ENCODE peak calls at places on chromosomes 16 and 17, in eight cellular contexts. One of them, this sample, is unnamed.

GRCh38 chr16:72426416-72426815 is 254.5 kb upstream of the PMFBP1 start:
- DNase-seq in upper lobe of right lung: no peak
- DNase-seq in GM23248: no peak
- DNase-seq in stomach: no peak
- DNase-seq in cardiac muscle cell: no peak
- DNase-seq in fibroblast of lung: no peak
- DNase-seq in MM.1S: no peak
- DNase-seq in pancreas: no peak
- DNase-seq in this sample: no peak

GRCh38 chr17:21523482-21524210 is 147.5 kb downstream of the KCNJ12 start:
- DNase-seq in upper lobe of right lung: no peak
- DNase-seq in GM23248: no peak
- DNase-seq in stomach: no peak
- DNase-seq in cardiac muscle cell: peak; percentile 12
- DNase-seq in fibroblast of lung: no peak
- DNase-seq in MM.1S: no peak
- DNase-seq in pancreas: no peak
- DNase-seq in this sample: no peak

GRCh38 chr17:17353625-17354484 is 50.7 kb downstream of the NT5M start:
- DNase-seq in upper lobe of right lung: peak; percentile 57
- DNase-seq in GM23248: no peak
- DNase-seq in stomach: no peak
- DNase-seq in cardiac muscle cell: no peak
- DNase-seq in fibroblast of lung: no peak
- DNase-seq in MM.1S: no peak
- DNase-seq in pancreas: peak; percentile 67
- DNase-seq in this sample: no peak

GRCh38 chr17:38416840-38417209 is 11.4 kb upstream of the ARHGAP23 start:
- DNase-seq in upper lobe of right lung: peak; percentile 76
- DNase-seq in GM23248: no peak
- DNase-seq in stomach: no peak
- DNase-seq in cardiac muscle cell: no peak
- DNase-seq in fibroblast of lung: no peak
- DNase-seq in MM.1S: no peak
- DNase-seq in pancreas: no peak
- DNase-seq in this sample: no peak

GRCh38 chr16:48291303-48291702 is 44.0 kb upstream of the ABCC11 start:
- DNase-seq in upper lobe of right lung: no peak
- DNase-seq in GM23248: peak; percentile 28
- DNase-seq in stomach: no peak
- DNase-seq in cardiac muscle cell: no peak
- DNase-seq in fibroblast of lung: no peak
- DNase-seq in MM.1S: no peak
- DNase-seq in pancreas: no peak
- DNase-seq in this sample: no peak

GRCh38 chr16:78882150-78882549 is 718.4 kb downstream of the MAF start:
- DNase-seq in upper lobe of right lung: no peak
- DNase-seq in GM23248: no peak
- DNase-seq in stomach: no peak
- DNase-seq in cardiac muscle cell: no peak
- DNase-seq in fibroblast of lung: no peak
- DNase-seq in MM.1S: no peak
- DNase-seq in pancreas: no peak
- DNase-seq in this sample: no peak

GRCh38 chr16:22296225-22297113 is 740 bp upstream of the POLR3E start:
- DNase-seq in upper lobe of right lung: no peak
- DNase-seq in GM23248: peak; percentile 39
- DNase-seq in stomach: no peak
- DNase-seq in cardiac muscle cell: no peak
- DNase-seq in fibroblast of lung: peak; percentile 17
- DNase-seq in MM.1S: peak; percentile 24
- DNase-seq in pancreas: no peak
- DNase-seq in this sample: no peak

GRCh38 chr16:10694306-10694705 is 424 bp downstream of the TEKT5 start:
- DNase-seq in upper lobe of right lung: peak; percentile 60
- DNase-seq in GM23248: no peak
- DNase-seq in stomach: no peak
- DNase-seq in cardiac muscle cell: no peak
- DNase-seq in fibroblast of lung: no peak
- DNase-seq in MM.1S: no peak
- DNase-seq in pancreas: no peak
- DNase-seq in this sample: no peak

GRCh38 chr17:39872700-39873099 is 4.7 kb downstream of the ZPBP2 start:
- DNase-seq in upper lobe of right lung: no peak
- DNase-seq in GM23248: peak; percentile 78
- DNase-seq in stomach: no peak
- DNase-seq in cardiac muscle cell: no peak
- DNase-seq in fibroblast of lung: peak; percentile 33
- DNase-seq in MM.1S: peak; percentile 32
- DNase-seq in pancreas: no peak
- DNase-seq in this sample: no peak

GRCh38 chr16:71626018-71626857 is at the start of gene MARVELD3:
- DNase-seq in upper lobe of right lung: peak; percentile 93
- DNase-seq in GM23248: peak; percentile 14
- DNase-seq in stomach: peak; percentile 93
- DNase-seq in cardiac muscle cell: peak; percentile 24
- DNase-seq in fibroblast of lung: no peak
- DNase-seq in MM.1S: peak; percentile 78
- DNase-seq in pancreas: peak; percentile 99
- DNase-seq in this sample: no peak

GRCh38 chr17:77889135-77889505 is 69.4 kb upstream of the TNRC6C start:
- DNase-seq in upper lobe of right lung: peak; percentile 30
- DNase-seq in GM23248: no peak
- DNase-seq in stomach: no peak
- DNase-seq in cardiac muscle cell: no peak
- DNase-seq in fibroblast of lung: no peak
- DNase-seq in MM.1S: no peak
- DNase-seq in pancreas: no peak
- DNase-seq in this sample: no peak

GRCh38 chr16:79644977-79645667 is 44.6 kb upstream of the MAF start:
- DNase-seq in upper lobe of right lung: no peak
- DNase-seq in GM23248: no peak
- DNase-seq in stomach: no peak
- DNase-seq in cardiac muscle cell: no peak
- DNase-seq in fibroblast of lung: no peak
- DNase-seq in MM.1S: no peak
- DNase-seq in pancreas: no peak
- DNase-seq in this sample: no peak

GRCh38 chr17:50133028-50133768 is 3.2 kb upstream of the SAMD14 start:
- DNase-seq in upper lobe of right lung: peak; percentile 65
- DNase-seq in GM23248: peak; percentile 82
- DNase-seq in stomach: no peak
- DNase-seq in cardiac muscle cell: no peak
- DNase-seq in fibroblast of lung: peak; percentile 48
- DNase-seq in MM.1S: no peak
- DNase-seq in pancreas: no peak
- DNase-seq in this sample: no peak

GRCh38 chr16:10940501-10941079 is 1.7 kb downstream of the DEXI start:
- DNase-seq in upper lobe of right lung: peak; percentile 65
- DNase-seq in GM23248: peak; percentile 53
- DNase-seq in stomach: no peak
- DNase-seq in cardiac muscle cell: no peak
- DNase-seq in fibroblast of lung: no peak
- DNase-seq in MM.1S: peak; percentile 59
- DNase-seq in pancreas: no peak
- DNase-seq in this sample: no peak

GRCh38 chr17:310111-311010 is 42.2 kb downstream of the RPH3AL start:
- DNase-seq in upper lobe of right lung: peak; percentile 59
- DNase-seq in GM23248: no peak
- DNase-seq in stomach: no peak
- DNase-seq in cardiac muscle cell: no peak
- DNase-seq in fibroblast of lung: no peak
- DNase-seq in MM.1S: no peak
- DNase-seq in pancreas: peak; percentile 57
- DNase-seq in this sample: no peak

GRCh38 chr16:4273858-4274291 is 1.1 kb upstream of the TFAP4 start:
- DNase-seq in upper lobe of right lung: peak; percentile 87
- DNase-seq in GM23248: peak; percentile 49
- DNase-seq in stomach: peak; percentile 62
- DNase-seq in cardiac muscle cell: peak; percentile 61
- DNase-seq in fibroblast of lung: peak; percentile 47
- DNase-seq in MM.1S: peak; percentile 64
- DNase-seq in pancreas: peak; percentile 83
- DNase-seq in this sample: peak; percentile 30

GRCh38 chr17:56121661-56122060 is 31.6 kb upstream of the ANKFN1 start:
- DNase-seq in upper lobe of right lung: no peak
- DNase-seq in GM23248: peak; percentile 34
- DNase-seq in stomach: no peak
- DNase-seq in cardiac muscle cell: no peak
- DNase-seq in fibroblast of lung: no peak
- DNase-seq in MM.1S: no peak
- DNase-seq in pancreas: no peak
- DNase-seq in this sample: no peak

GRCh38 chr17:46061435-46061834 is 62.4 kb downstream of the STH start:
- DNase-seq in upper lobe of right lung: no peak
- DNase-seq in GM23248: peak; percentile 45
- DNase-seq in stomach: no peak
- DNase-seq in cardiac muscle cell: no peak
- DNase-seq in fibroblast of lung: peak; percentile 31
- DNase-seq in MM.1S: no peak
- DNase-seq in pancreas: no peak
- DNase-seq in this sample: no peak

GRCh38 chr17:10063730-10064221 is 134.6 kb downstream of the GAS7 start:
- DNase-seq in upper lobe of right lung: no peak
- DNase-seq in GM23248: peak; percentile 65
- DNase-seq in stomach: peak; percentile 29
- DNase-seq in cardiac muscle cell: no peak
- DNase-seq in fibroblast of lung: peak; percentile 59
- DNase-seq in MM.1S: no peak
- DNase-seq in pancreas: no peak
- DNase-seq in this sample: no peak

DNA sequence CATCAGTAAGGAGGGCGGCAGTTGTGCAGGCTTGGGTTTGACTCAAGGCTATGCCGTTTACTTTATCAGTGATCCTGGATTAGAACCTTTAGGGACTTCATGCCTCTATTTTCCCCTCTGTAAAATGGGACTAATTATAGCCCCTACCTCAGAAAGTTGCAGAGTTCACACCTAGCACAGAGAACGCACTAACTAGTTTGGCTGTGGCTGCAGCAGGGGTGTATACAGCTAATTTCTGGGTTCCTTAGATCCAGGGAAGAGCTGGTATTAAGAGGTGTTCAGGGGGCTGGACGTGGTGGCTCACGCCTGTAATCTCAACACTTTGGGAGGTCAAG is 267.3 kb downstream of the CPPED1 start:
- DNase-seq in upper lobe of right lung: no peak
- DNase-seq in GM23248: no peak
- DNase-seq in stomach: no peak
- DNase-seq in cardiac muscle cell: no peak
- DNase-seq in fibroblast of lung: no peak
- DNase-seq in MM.1S: no peak
- DNase-seq in pancreas: no peak
- DNase-seq in this sample: no peak
- H3K4me1 ChIP-seq in upper lobe of right lung: no peaks in the 10 kb centered on the region
- H3K4me1 ChIP-seq in GM23248: peaks cover 20% of the 10 kb centered on the region
- H3K4me1 ChIP-seq in stomach: no peaks in the 10 kb centered on the region
- H3K4me1 ChIP-seq in cardiac muscle cell: no peaks in the 10 kb centered on the region
- H3K4me1 ChIP-seq in fibroblast of lung: no peaks in the 10 kb centered on the region
- H3K4me1 ChIP-seq in MM.1S: no peaks in the 10 kb centered on the region
- H3K4me1 ChIP-seq in pancreas: no peaks in the 10 kb centered on the region
- H3K4me1 ChIP-seq in this sample: peaks cover 7% of the 10 kb centered on the region

DNA sequence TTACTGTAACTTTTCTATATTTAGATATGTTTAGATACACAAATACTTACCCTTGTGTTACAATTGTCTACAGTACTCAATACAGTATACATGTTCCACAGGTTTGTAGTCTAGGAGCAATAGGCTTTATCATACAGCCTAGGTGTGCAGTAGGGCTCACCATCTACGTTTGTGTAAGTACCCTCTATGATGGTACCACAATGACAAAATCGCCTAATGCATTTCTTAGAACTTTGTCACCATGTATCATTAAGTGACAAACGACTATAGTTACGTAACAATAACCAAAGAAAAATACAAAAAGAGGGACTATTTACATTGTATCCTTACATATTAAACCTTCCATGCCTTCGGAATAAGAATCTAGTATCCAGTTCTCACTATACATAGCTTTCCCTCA is 8.0 kb downstream of the STAT5B start:
- DNase-seq in upper lobe of right lung: no peak
- DNase-seq in GM23248: no peak
- DNase-seq in stomach: no peak
- DNase-seq in cardiac muscle cell: no peak
- DNase-seq in fibroblast of lung: no peak
- DNase-seq in MM.1S: no peak
- DNase-seq in pancreas: no peak
- DNase-seq in this sample: no peak
- H3K4me1 ChIP-seq in upper lobe of right lung: peaks cover 21% of the 10 kb centered on the region
- H3K4me1 ChIP-seq in GM23248: peaks cover 12% of the 10 kb centered on the region
- H3K4me1 ChIP-seq in stomach: no peaks in the 10 kb centered on the region
- H3K4me1 ChIP-seq in cardiac muscle cell: peaks cover 15% of the 10 kb centered on the region
- H3K4me1 ChIP-seq in fibroblast of lung: peaks cover 2% of the 10 kb centered on the region
- H3K4me1 ChIP-seq in MM.1S: no peaks in the 10 kb centered on the region
- H3K4me1 ChIP-seq in pancreas: no peaks in the 10 kb centered on the region
- H3K4me1 ChIP-seq in this sample: peaks cover 29% of the 10 kb centered on the region

GRCh38 chr16:53054670-53055485 is at the start of gene CHD9:
- DNase-seq in upper lobe of right lung: peak; percentile 92
- DNase-seq in GM23248: peak; percentile 92
- DNase-seq in stomach: peak; percentile 89
- DNase-seq in cardiac muscle cell: peak; percentile 94
- DNase-seq in fibroblast of lung: peak; percentile 87
- DNase-seq in MM.1S: peak; percentile 88
- DNase-seq in pancreas: peak; percentile 94
- DNase-seq in this sample: peak; percentile 53

GRCh38 chr16:53052519-53053501 is at the start of gene CHD9NB:
- DNase-seq in upper lobe of right lung: no peak
- DNase-seq in GM23248: peak; percentile 95
- DNase-seq in stomach: no peak
- DNase-seq in cardiac muscle cell: no peak
- DNase-seq in fibroblast of lung: peak; percentile 88
- DNase-seq in MM.1S: peak; percentile 44
- DNase-seq in pancreas: no peak
- DNase-seq in this sample: no peak

GRCh38 chr16:53055603-53056527 is 1.1 kb downstream of the CHD9 start:
- DNase-seq in upper lobe of right lung: no peak
- DNase-seq in GM23248: peak; percentile 68
- DNase-seq in stomach: no peak
- DNase-seq in cardiac muscle cell: peak; percentile 48
- DNase-seq in fibroblast of lung: peak; percentile 82
- DNase-seq in MM.1S: peak; percentile 45
- DNase-seq in pancreas: no peak
- DNase-seq in this sample: no peak

GRCh38 chr16:53056528-53056881 is 1.7 kb downstream of the CHD9 start:
- DNase-seq in upper lobe of right lung: no peak
- DNase-seq in GM23248: peak; percentile 80
- DNase-seq in stomach: no peak
- DNase-seq in cardiac muscle cell: no peak
- DNase-seq in fibroblast of lung: peak; percentile 42
- DNase-seq in MM.1S: no peak
- DNase-seq in pancreas: no peak
- DNase-seq in this sample: no peak

GRCh38 chr16:53053967-53054669 is 673 bp upstream of the CHD9 start:
- DNase-seq in upper lobe of right lung: peak; percentile 70
- DNase-seq in GM23248: peak; percentile 63
- DNase-seq in stomach: peak; percentile 57
- DNase-seq in cardiac muscle cell: no peak
- DNase-seq in fibroblast of lung: peak; percentile 44
- DNase-seq in MM.1S: peak; percentile 48
- DNase-seq in pancreas: no peak
- DNase-seq in this sample: no peak
- H3K4me1 ChIP-seq in upper lobe of right lung: peaks cover 28% of the 10 kb centered on the region
- H3K4me1 ChIP-seq in GM23248: peaks cover 19% of the 10 kb centered on the region
- H3K4me1 ChIP-seq in stomach: peaks cover 39% of the 10 kb centered on the region
- H3K4me1 ChIP-seq in cardiac muscle cell: no peaks in the 10 kb centered on the region
- H3K4me1 ChIP-seq in fibroblast of lung: peaks cover 2% of the 10 kb centered on the region
- H3K4me1 ChIP-seq in MM.1S: peaks cover 12% of the 10 kb centered on the region
- H3K4me1 ChIP-seq in pancreas: no peaks in the 10 kb centered on the region
- H3K4me1 ChIP-seq in this sample: peaks cover 13% of the 10 kb centered on the region

GRCh38 chr16:85607331-85607765 is 5.8 kb upstream of the GSE1 start:
- DNase-seq in upper lobe of right lung: no peak
- DNase-seq in GM23248: no peak
- DNase-seq in stomach: peak; percentile 51
- DNase-seq in cardiac muscle cell: peak; percentile 55
- DNase-seq in fibroblast of lung: peak; percentile 27
- DNase-seq in MM.1S: no peak
- DNase-seq in pancreas: no peak
- DNase-seq in this sample: no peak
- H3K4me1 ChIP-seq in upper lobe of right lung: peaks cover 56% of the 10 kb centered on the region
- H3K4me1 ChIP-seq in GM23248: peaks cover 10% of the 10 kb centered on the region
- H3K4me1 ChIP-seq in stomach: peaks cover 78% of the 10 kb centered on the region
- H3K4me1 ChIP-seq in cardiac muscle cell: peaks cover 60% of the 10 kb centered on the region
- H3K4me1 ChIP-seq in fibroblast of lung: peaks cover 17% of the 10 kb centered on the region
- H3K4me1 ChIP-seq in MM.1S: no peaks in the 10 kb centered on the region
- H3K4me1 ChIP-seq in pancreas: peaks cover 33% of the 10 kb centered on the region
- H3K4me1 ChIP-seq in this sample: peaks cover 23% of the 10 kb centered on the region

This sample was measured in effector memory CD4-positive, alpha-beta T cell.